ENCODE peak calls at places on chromosomes 11 and 22, in five cellular contexts. N is ovary, J is lung, K is MM.1S, E is fibroblast of lung. A is an unnamed sample.

GRCh38 chr11:120180571-120181445 is 30.0 kb upstream of the OAF start:
- DNase-seq in K (no peak), E (peak; percentile 85), N (no peak), J (peak; percentile 26), A (peak; percentile 51)

GRCh38 chr11:76783901-76784813 is 1.0 kb downstream of the TSKU start:
- DNase-seq in J (no peak), N (peak; percentile 87), K (no peak), E (peak; percentile 88), A (no peak)

GRCh38 chr22:46075764-46076531 is 74.4 kb upstream of the PPARA start:
- DNase-seq in K (no peak), J (no peak), N (peak; percentile 54), E (no peak), A (no peak)

GRCh38 chr11:123473941-123474668 is 44.0 kb downstream of the GRAMD1B start:
- DNase-seq in N (no peak), J (no peak), E (peak; percentile 94), K (no peak), A (peak; percentile 77)

GRCh38 chr11:105915036-105915435 is 107.0 kb downstream of the MSANTD4 start:
- DNase-seq in N (no peak), K (no peak), J (no peak), E (no peak), A (no peak)

GRCh38 chr11:8593935-8594909 is at the start of gene STK33:
- DNase-seq in K (peak; percentile 91), E (peak; percentile 53), N (peak; percentile 82), J (peak; percentile 61), A (no peak)

GRCh38 chr22:32579533-32580220 is 105.1 kb downstream of the FBXO7 start:
- DNase-seq in J (no peak), K (no peak), E (peak; percentile 75), N (no peak), A (no peak)

GRCh38 chr11:65435981-65436411 is 13.4 kb downstream of the NEAT1 start:
- DNase-seq in K (peak; percentile 20), N (peak; percentile 44), E (no peak), J (no peak), A (peak; percentile 13)

GRCh38 chr11:41878158-41878557 is 418.7 kb upstream of the LRRC4C start:
- DNase-seq in J (no peak), E (peak; percentile 82), K (no peak), N (no peak), A (peak; percentile 49)

GRCh38 chr22:42957544-42957943 is 57.4 kb downstream of the PACSIN2 start:
- DNase-seq in K (no peak), N (no peak), J (no peak), E (no peak), A (no peak)
- H3K27ac ChIP-seq in K (no peak overlapping the region), N (no peak overlapping the region), J (no peak overlapping the region), E (no peak overlapping the region), A (no peak overlapping the region)

DNA sequence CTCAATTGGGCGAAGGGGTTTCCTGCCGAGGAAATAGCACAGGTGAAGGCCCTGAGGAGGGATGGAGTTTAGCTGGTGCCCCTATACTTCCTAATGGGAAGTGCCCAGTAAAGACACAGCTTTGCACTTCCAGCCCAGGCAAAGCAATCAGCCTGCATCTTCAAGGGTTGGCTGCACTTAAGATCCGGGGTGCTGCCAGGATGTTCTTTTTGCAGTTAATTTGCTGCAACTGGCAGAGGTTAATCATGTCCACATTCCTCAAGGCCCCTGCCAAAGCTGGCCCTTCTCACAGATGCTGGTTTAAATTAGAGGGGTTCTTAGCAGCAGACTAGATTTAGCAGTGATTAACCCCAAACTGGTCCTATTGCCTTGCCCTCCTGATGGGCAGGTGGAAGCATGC is 137.7 kb upstream of the NAV2 start:
- DNase-seq in J (no peak), K (no peak), E (no peak), N (no peak), A (no peak)
- H3K4me1 ChIP-seq in J (peaks cover 19% of the 10 kb centered on the region), K (no peaks in the 10 kb centered on the region), E (peaks cover 19% of the 10 kb centered on the region), N (peaks cover 11% of the 10 kb centered on the region), A (no peaks in the 10 kb centered on the region)

DNA sequence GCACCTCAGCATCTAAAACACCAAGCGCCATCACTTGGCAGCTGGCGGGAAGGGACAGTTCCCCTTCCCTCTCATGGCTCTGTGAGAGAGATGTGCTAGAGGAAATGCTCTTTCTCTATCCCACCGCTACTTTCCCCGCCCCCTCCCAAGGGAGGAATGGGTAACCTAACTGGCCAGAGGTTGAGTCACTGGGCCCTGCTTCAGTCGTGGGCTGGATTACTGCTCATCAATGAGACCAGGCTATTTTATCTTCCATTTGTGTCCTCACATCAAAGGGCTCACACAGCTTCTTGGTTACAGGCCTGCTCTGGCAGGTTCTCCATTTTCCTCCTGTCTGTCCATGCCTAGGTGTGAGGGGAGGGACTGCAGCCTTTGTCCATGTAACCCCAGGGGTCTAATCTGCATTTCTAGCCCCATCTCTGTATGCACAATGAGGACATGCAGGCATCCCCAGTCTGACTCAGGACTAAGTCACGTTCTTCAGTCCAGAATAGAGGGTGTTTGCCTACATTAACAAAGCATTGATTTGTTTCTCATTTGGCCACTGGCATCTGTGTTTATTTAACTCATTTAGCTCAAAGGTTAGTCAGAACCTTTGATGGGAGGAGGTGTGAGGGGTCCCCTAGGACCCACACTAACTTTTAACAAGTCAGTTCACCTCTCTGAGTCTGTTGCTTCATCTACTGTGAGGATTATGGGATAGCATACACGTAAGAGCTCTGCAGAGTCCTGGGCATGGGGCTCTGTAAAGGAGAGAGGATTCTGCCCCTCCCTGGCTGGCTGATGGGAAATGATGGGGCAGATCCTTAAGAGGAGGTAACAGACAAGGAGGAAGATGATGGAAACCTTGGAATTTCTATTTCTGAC is 99.1 kb downstream of the XRRA1 start:
- DNase-seq in E (peak; percentile 81), N (no peak), J (no peak), K (no peak), A (peak; percentile 65)
- TF ChIP-seq CTCF in E (no peak), N (no peak), J (no peak), K (no peak), A (no peak)

DNA sequence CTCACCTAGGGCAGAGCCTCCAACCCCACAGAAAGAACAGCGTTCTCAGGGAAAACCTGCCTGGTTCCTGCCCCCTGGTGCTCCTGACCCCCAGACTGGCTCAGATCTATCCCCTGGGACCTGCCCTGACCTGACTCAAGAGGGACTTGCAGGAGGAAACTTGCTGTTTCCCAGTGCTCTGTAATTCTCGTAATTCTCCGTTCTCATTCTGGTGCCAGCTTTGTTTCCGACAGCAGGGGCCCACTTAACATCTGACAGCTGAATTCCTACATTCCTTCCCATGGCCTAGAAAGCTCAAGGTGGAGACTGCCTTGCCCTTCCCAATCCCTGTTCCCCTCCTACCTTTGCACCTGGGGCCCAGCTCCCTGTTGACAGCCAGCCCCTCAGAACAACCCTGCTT is 12.5 kb upstream of the CSF2RB start:
- DNase-seq in K (no peak), N (no peak), E (no peak), J (no peak), A (no peak)
- H3K27ac ChIP-seq in K (peak overlapping the region; percentile 68), N (no peak overlapping the region), E (no peak overlapping the region), J (no peak overlapping the region), A (no peak overlapping the region)

A was measured in foreskin keratinocyte.